ENCODE peak calls at places on chromosomes 5 and 9, in five cellular contexts. N is neural progenitor cell, B is iris pigment epithelial cell, E is progenitor cell of endocrine pancreas, J is Daoy. O is an unnamed sample.

GRCh38 chr5:173397531-173397930 is 69.3 kb upstream of the STC2 start:
- DNase-seq in N (no peak), B (no peak), J (no peak), E (no peak), O (no peak)

GRCh38 chr5:139634541-139634940 is 13.6 kb upstream of the CXXC5 start:
- DNase-seq in N (no peak), J (no peak), B (no peak), E (no peak), O (no peak)

GRCh38 chr5:120449501-120449900 is 14.6 kb upstream of the PRR16 start:
- DNase-seq in B (peak), E (no peak), J (peak), N (no peak), O (peak)

GRCh38 chr9:118170032-118170955 is 466.1 kb downstream of the TLR4 start:
- DNase-seq in J (no peak), E (peak), B (peak), N (peak), O (peak)

GRCh38 chr5:53246042-53246836 is 136.7 kb upstream of the MOCS2 start:
- DNase-seq in N (no peak), J (peak), B (peak), E (no peak), O (peak)

GRCh38 chr9:22084336-22085035 is 75.4 kb upstream of the CDKN2B start:
- DNase-seq in E (no peak), B (peak), N (no peak), J (no peak), O (no peak)

GRCh38 chr5:95835682-95836405 is 13.3 kb upstream of the GLRX start:
- DNase-seq in J (no peak), B (no peak), N (no peak), E (no peak), O (no peak)

GRCh38 chr5:154334406-154335041 is 111.3 kb upstream of the SAP30L start:
- DNase-seq in J (no peak), N (no peak), B (peak), E (no peak), O (no peak)

GRCh38 chr5:54040773-54041172 is 269.6 kb downstream of the ARL15 start:
- DNase-seq in N (no peak), J (no peak), E (no peak), B (no peak), O (no peak)

GRCh38 chr5:73018892-73019291 is 63.1 kb downstream of the FCHO2 start:
- DNase-seq in B (no peak), J (no peak), E (no peak), N (no peak), O (no peak)

GRCh38 chr9:69971643-69972449 is 71.8 kb upstream of the MAMDC2 start:
- DNase-seq in B (peak), N (peak), J (peak), E (peak), O (peak)

GRCh38 chr9:5846501-5846921 is 13.6 kb upstream of the ERMP1 start:
- DNase-seq in J (no peak), B (peak), E (no peak), N (no peak), O (no peak)

GRCh38 chr5:166509085-166509484 is 1782.4 kb upstream of the WWC1 start:
- DNase-seq in J (peak), E (peak), N (peak), B (peak), O (peak)

GRCh38 chr9:21523021-21524014 is 41.2 kb upstream of the IFNE start:
- DNase-seq in J (no peak), E (no peak), N (no peak), B (no peak), O (no peak)

GRCh38 chr5:114325552-114325951 is 36.3 kb upstream of the KCNN2 start:
- DNase-seq in B (peak), E (no peak), J (peak), N (no peak), O (peak)

GRCh38 chr9:6931913-6932312 is 174.1 kb downstream of the KDM4C start:
- DNase-seq in J (peak), B (peak), E (no peak), N (no peak), O (peak)

GRCh38 chr5:133524597-133524996 is 87.7 kb downstream of the FSTL4 start:
- DNase-seq in N (peak), J (no peak), E (no peak), B (no peak), O (no peak)

GRCh38 chr5:124645396-124645795 is 101.0 kb downstream of the ZNF608 start:
- DNase-seq in B (no peak), E (no peak), J (no peak), N (no peak), O (no peak)

GRCh38 chr5:86403190-86403589 is 214.6 kb upstream of the COX7C start:
- DNase-seq in B (no peak), E (no peak), J (no peak), N (no peak), O (no peak)

GRCh38 chr9:123311250-123311753 is 42.9 kb upstream of the STRBP start:
- DNase-seq in J (no peak), E (no peak), B (no peak), N (no peak), O (no peak)

GRCh38 chr5:178762960-178763359 is 32.5 kb upstream of the ZNF354A start:
- DNase-seq in B (no peak), N (no peak), J (no peak), E (no peak), O (no peak)

GRCh38 chr5:371811-372555 is 50.5 kb downstream of the AHRR start:
- DNase-seq in E (peak), N (no peak), B (no peak), J (no peak), O (no peak)

GRCh38 chr5:142974449-142974848 is 204.3 kb downstream of the ARHGAP26 start:
- DNase-seq in J (no peak), E (no peak), B (no peak), N (no peak), O (no peak)